ENCODE peak calls at places on chromosomes 5 and 9, in four cellular contexts. One of them, this sample, is unnamed.
A peak's percentile ranks its signal among the peaks of the same experiment; 100 is the strongest.

GRCh38 chr5:35202319-35203111 is 27.8 kb downstream of the PRLR start:
- DNase-seq in activated CD8-positive, alpha-beta memory T cell treated with anti-CD3 and anti-CD28 coated beads, Interleukin-2, amount 10 ng/mL, durations not matched to agents 7 days and 5 days: peak; percentile 47
- DNase-seq in activated naive CD4-positive, alpha-beta T cell: peak; percentile 4
- DNase-seq in SW480: peak; percentile 26
- DNase-seq in this sample: peak; percentile 65

GRCh38 chr9:23662320-23662719 is 163.7 kb downstream of the ELAVL2 start:
- DNase-seq in activated CD8-positive, alpha-beta memory T cell treated with anti-CD3 and anti-CD28 coated beads, Interleukin-2, amount 10 ng/mL, durations not matched to agents 7 days and 5 days: no peak
- DNase-seq in activated naive CD4-positive, alpha-beta T cell: no peak
- DNase-seq in SW480: no peak
- DNase-seq in this sample: no peak

GRCh38 chr9:126205260-126205659 is 121.4 kb upstream of the MVB12B start:
- DNase-seq in activated CD8-positive, alpha-beta memory T cell treated with anti-CD3 and anti-CD28 coated beads, Interleukin-2, amount 10 ng/mL, durations not matched to agents 7 days and 5 days: no peak
- DNase-seq in activated naive CD4-positive, alpha-beta T cell: no peak
- DNase-seq in SW480: no peak
- DNase-seq in this sample: no peak

GRCh38 chr5:1345876-1346626 is 1.2 kb upstream of the CLPTM1L start:
- DNase-seq in activated CD8-positive, alpha-beta memory T cell treated with anti-CD3 and anti-CD28 coated beads, Interleukin-2, amount 10 ng/mL, durations not matched to agents 7 days and 5 days: no peak
- DNase-seq in activated naive CD4-positive, alpha-beta T cell: no peak
- DNase-seq in SW480: no peak
- DNase-seq in this sample: no peak

GRCh38 chr5:156481741-156482140 is 154.8 kb downstream of the SGCD start:
- DNase-seq in activated CD8-positive, alpha-beta memory T cell treated with anti-CD3 and anti-CD28 coated beads, Interleukin-2, amount 10 ng/mL, durations not matched to agents 7 days and 5 days: no peak
- DNase-seq in activated naive CD4-positive, alpha-beta T cell: no peak
- DNase-seq in SW480: no peak
- DNase-seq in this sample: no peak

GRCh38 chr5:78187172-78187571 is 107.3 kb downstream of the AP3B1 start:
- DNase-seq in activated CD8-positive, alpha-beta memory T cell treated with anti-CD3 and anti-CD28 coated beads, Interleukin-2, amount 10 ng/mL, durations not matched to agents 7 days and 5 days: no peak
- DNase-seq in activated naive CD4-positive, alpha-beta T cell: no peak
- DNase-seq in SW480: no peak
- DNase-seq in this sample: no peak

GRCh38 chr5:38420691-38421395 is 135.6 kb downstream of the LIFR start:
- DNase-seq in activated CD8-positive, alpha-beta memory T cell treated with anti-CD3 and anti-CD28 coated beads, Interleukin-2, amount 10 ng/mL, durations not matched to agents 7 days and 5 days: peak; percentile 51
- DNase-seq in activated naive CD4-positive, alpha-beta T cell: peak; percentile 1
- DNase-seq in SW480: peak; percentile 70
- DNase-seq in this sample: peak; percentile 43

GRCh38 chr5:1076406-1076805 is 35.5 kb downstream of the SLC12A7 start:
- DNase-seq in activated CD8-positive, alpha-beta memory T cell treated with anti-CD3 and anti-CD28 coated beads, Interleukin-2, amount 10 ng/mL, durations not matched to agents 7 days and 5 days: no peak
- DNase-seq in activated naive CD4-positive, alpha-beta T cell: no peak
- DNase-seq in SW480: no peak
- DNase-seq in this sample: no peak

GRCh38 chr5:1325870-1326546 is 18.9 kb downstream of the CLPTM1L start:
- DNase-seq in activated CD8-positive, alpha-beta memory T cell treated with anti-CD3 and anti-CD28 coated beads, Interleukin-2, amount 10 ng/mL, durations not matched to agents 7 days and 5 days: no peak
- DNase-seq in activated naive CD4-positive, alpha-beta T cell: no peak
- DNase-seq in SW480: peak; percentile 71
- DNase-seq in this sample: no peak

GRCh38 chr9:98983295-98984268 is 39.9 kb downstream of the COL15A1 start:
- DNase-seq in activated CD8-positive, alpha-beta memory T cell treated with anti-CD3 and anti-CD28 coated beads, Interleukin-2, amount 10 ng/mL, durations not matched to agents 7 days and 5 days: no peak
- DNase-seq in activated naive CD4-positive, alpha-beta T cell: no peak
- DNase-seq in SW480: peak; percentile 41
- DNase-seq in this sample: no peak

GRCh38 chr9:130128251-130128650 is 44.0 kb upstream of the NCS1 start:
- DNase-seq in activated CD8-positive, alpha-beta memory T cell treated with anti-CD3 and anti-CD28 coated beads, Interleukin-2, amount 10 ng/mL, durations not matched to agents 7 days and 5 days: peak; percentile 93
- DNase-seq in activated naive CD4-positive, alpha-beta T cell: peak; percentile 54
- DNase-seq in SW480: no peak
- DNase-seq in this sample: peak; percentile 56

GRCh38 chr5:142325677-142326479 is 1.1 kb upstream of the SPRY4 start:
- DNase-seq in activated CD8-positive, alpha-beta memory T cell treated with anti-CD3 and anti-CD28 coated beads, Interleukin-2, amount 10 ng/mL, durations not matched to agents 7 days and 5 days: no peak
- DNase-seq in activated naive CD4-positive, alpha-beta T cell: no peak
- DNase-seq in SW480: peak; percentile 89
- DNase-seq in this sample: peak; percentile 45

GRCh38 chr5:160961030-160961429 is 109.0 kb upstream of the ATP10B start:
- DNase-seq in activated CD8-positive, alpha-beta memory T cell treated with anti-CD3 and anti-CD28 coated beads, Interleukin-2, amount 10 ng/mL, durations not matched to agents 7 days and 5 days: no peak
- DNase-seq in activated naive CD4-positive, alpha-beta T cell: no peak
- DNase-seq in SW480: no peak
- DNase-seq in this sample: no peak

GRCh38 chr9:120877276-120878034 is 467 bp upstream of the PHF19 start:
- DNase-seq in activated CD8-positive, alpha-beta memory T cell treated with anti-CD3 and anti-CD28 coated beads, Interleukin-2, amount 10 ng/mL, durations not matched to agents 7 days and 5 days: peak; percentile 85
- DNase-seq in activated naive CD4-positive, alpha-beta T cell: peak; percentile 64
- DNase-seq in SW480: peak; percentile 70
- DNase-seq in this sample: peak; percentile 50

GRCh38 chr9:128218518-128219389 is 15.6 kb downstream of the DNM1 start:
- DNase-seq in activated CD8-positive, alpha-beta memory T cell treated with anti-CD3 and anti-CD28 coated beads, Interleukin-2, amount 10 ng/mL, durations not matched to agents 7 days and 5 days: peak; percentile 97
- DNase-seq in activated naive CD4-positive, alpha-beta T cell: peak; percentile 87
- DNase-seq in SW480: peak; percentile 75
- DNase-seq in this sample: peak; percentile 99

GRCh38 chr5:109740329-109740728 is 50.6 kb downstream of the MAN2A1 start:
- DNase-seq in activated CD8-positive, alpha-beta memory T cell treated with anti-CD3 and anti-CD28 coated beads, Interleukin-2, amount 10 ng/mL, durations not matched to agents 7 days and 5 days: no peak
- DNase-seq in activated naive CD4-positive, alpha-beta T cell: no peak
- DNase-seq in SW480: no peak
- DNase-seq in this sample: no peak

GRCh38 chr9:87422999-87423398 is 74.7 kb upstream of the DAPK1 start:
- DNase-seq in activated CD8-positive, alpha-beta memory T cell treated with anti-CD3 and anti-CD28 coated beads, Interleukin-2, amount 10 ng/mL, durations not matched to agents 7 days and 5 days: no peak
- DNase-seq in activated naive CD4-positive, alpha-beta T cell: no peak
- DNase-seq in SW480: no peak
- DNase-seq in this sample: no peak

GRCh38 chr9:86488345-86488744 is 134.1 kb upstream of the TUT7 start:
- DNase-seq in activated CD8-positive, alpha-beta memory T cell treated with anti-CD3 and anti-CD28 coated beads, Interleukin-2, amount 10 ng/mL, durations not matched to agents 7 days and 5 days: no peak
- DNase-seq in activated naive CD4-positive, alpha-beta T cell: no peak
- DNase-seq in SW480: no peak
- DNase-seq in this sample: no peak

GRCh38 chr5:39256472-39256871 is 37.1 kb upstream of the FYB1 start:
- DNase-seq in activated CD8-positive, alpha-beta memory T cell treated with anti-CD3 and anti-CD28 coated beads, Interleukin-2, amount 10 ng/mL, durations not matched to agents 7 days and 5 days: no peak
- DNase-seq in activated naive CD4-positive, alpha-beta T cell: no peak
- DNase-seq in SW480: peak; percentile 29
- DNase-seq in this sample: peak; percentile 50

GRCh38 chr9:17807670-17808282 is 228.9 kb downstream of the SH3GL2 start:
- DNase-seq in activated CD8-positive, alpha-beta memory T cell treated with anti-CD3 and anti-CD28 coated beads, Interleukin-2, amount 10 ng/mL, durations not matched to agents 7 days and 5 days: no peak
- DNase-seq in activated naive CD4-positive, alpha-beta T cell: no peak
- DNase-seq in SW480: no peak
- DNase-seq in this sample: peak; percentile 8

GRCh38 chr5:23820764-23821471 is 313.5 kb downstream of the PRDM9 start:
- DNase-seq in activated CD8-positive, alpha-beta memory T cell treated with anti-CD3 and anti-CD28 coated beads, Interleukin-2, amount 10 ng/mL, durations not matched to agents 7 days and 5 days: no peak
- DNase-seq in activated naive CD4-positive, alpha-beta T cell: no peak
- DNase-seq in SW480: peak; percentile 64
- DNase-seq in this sample: no peak

GRCh38 chr5:33370135-33370472 is 70.7 kb upstream of the TARS1 start:
- DNase-seq in activated CD8-positive, alpha-beta memory T cell treated with anti-CD3 and anti-CD28 coated beads, Interleukin-2, amount 10 ng/mL, durations not matched to agents 7 days and 5 days: no peak
- DNase-seq in activated naive CD4-positive, alpha-beta T cell: no peak
- DNase-seq in SW480: no peak
- DNase-seq in this sample: no peak

GRCh38 chr9:137323531-137324331 is 21.7 kb upstream of the NRARP start:
- DNase-seq in activated CD8-positive, alpha-beta memory T cell treated with anti-CD3 and anti-CD28 coated beads, Interleukin-2, amount 10 ng/mL, durations not matched to agents 7 days and 5 days: no peak
- DNase-seq in activated naive CD4-positive, alpha-beta T cell: no peak
- DNase-seq in SW480: no peak
- DNase-seq in this sample: no peak

GRCh38 chr9:129894106-129894823 is 59.0 kb downstream of the USP20 start:
- DNase-seq in activated CD8-positive, alpha-beta memory T cell treated with anti-CD3 and anti-CD28 coated beads, Interleukin-2, amount 10 ng/mL, durations not matched to agents 7 days and 5 days: peak; percentile 61
- DNase-seq in activated naive CD4-positive, alpha-beta T cell: no peak
- DNase-seq in SW480: no peak
- DNase-seq in this sample: no peak

GRCh38 chr5:100746730-100747129 is 156.4 kb downstream of the ST8SIA4 start:
- DNase-seq in activated CD8-positive, alpha-beta memory T cell treated with anti-CD3 and anti-CD28 coated beads, Interleukin-2, amount 10 ng/mL, durations not matched to agents 7 days and 5 days: no peak
- DNase-seq in activated naive CD4-positive, alpha-beta T cell: no peak
- DNase-seq in SW480: no peak
- DNase-seq in this sample: no peak

This sample was measured in small intestine.